ENCODE peak calls at places on chromosome 1, in seven cellular contexts. One of them, this sample, is unnamed.

GRCh38 chr1:209853677-209854076 is 25.9 kb downstream of the UTP25 start:
- DNase-seq in GM04503: no peak
- DNase-seq in endothelial cell: no peak
- DNase-seq in ecto neural progenitor cell: no peak
- DNase-seq in prostate gland: no peak
- DNase-seq in NCI-H1417: no peak
- DNase-seq in HuH-7: no peak
- DNase-seq in this sample: no peak

GRCh38 chr1:229889031-229889517 is 178.0 kb upstream of the GALNT2 start:
- DNase-seq in HuH-7: no peak
- DNase-seq in prostate gland: peak; percentile 27
- DNase-seq in GM04503: no peak
- DNase-seq in ecto neural progenitor cell: no peak
- DNase-seq in NCI-H1417: no peak
- DNase-seq in endothelial cell: no peak
- DNase-seq in this sample: no peak

GRCh38 chr1:242530761-242531160 is 6.3 kb upstream of the PLD5 start:
- DNase-seq in GM04503: no peak
- DNase-seq in HuH-7: no peak
- DNase-seq in endothelial cell: no peak
- DNase-seq in prostate gland: no peak
- DNase-seq in ecto neural progenitor cell: no peak
- DNase-seq in NCI-H1417: no peak
- DNase-seq in this sample: no peak

GRCh38 chr1:1081311-1082238 is 7.5 kb upstream of the RNF223 start:
- DNase-seq in GM04503: no peak
- DNase-seq in HuH-7: no peak
- DNase-seq in NCI-H1417: no peak
- DNase-seq in prostate gland: no peak
- DNase-seq in endothelial cell: no peak
- DNase-seq in ecto neural progenitor cell: peak; percentile 40
- DNase-seq in this sample: no peak

GRCh38 chr1:238089615-238090014 is 198.9 kb upstream of the ZP4 start:
- DNase-seq in GM04503: no peak
- DNase-seq in HuH-7: no peak
- DNase-seq in NCI-H1417: no peak
- DNase-seq in prostate gland: no peak
- DNase-seq in endothelial cell: no peak
- DNase-seq in ecto neural progenitor cell: no peak
- DNase-seq in this sample: no peak

GRCh38 chr1:234907585-234908457 is 220.8 kb downstream of the TOMM20 start:
- DNase-seq in HuH-7: peak; percentile 35
- DNase-seq in NCI-H1417: no peak
- DNase-seq in ecto neural progenitor cell: no peak
- DNase-seq in GM04503: peak; percentile 85
- DNase-seq in prostate gland: no peak
- DNase-seq in endothelial cell: no peak
- DNase-seq in this sample: no peak

GRCh38 chr1:65109515-65109914 is 38.5 kb upstream of the AK4 start:
- DNase-seq in endothelial cell: no peak
- DNase-seq in GM04503: no peak
- DNase-seq in prostate gland: no peak
- DNase-seq in ecto neural progenitor cell: no peak
- DNase-seq in NCI-H1417: no peak
- DNase-seq in HuH-7: no peak
- DNase-seq in this sample: no peak

GRCh38 chr1:209768354-209768774 is 12.5 kb downstream of the TRAF3IP3 start:
- DNase-seq in GM04503: no peak
- DNase-seq in prostate gland: no peak
- DNase-seq in ecto neural progenitor cell: no peak
- DNase-seq in HuH-7: no peak
- DNase-seq in NCI-H1417: no peak
- DNase-seq in endothelial cell: no peak
- DNase-seq in this sample: no peak

GRCh38 chr1:171881466-171881865 is 40.2 kb downstream of the DNM3 start:
- DNase-seq in endothelial cell: no peak
- DNase-seq in GM04503: no peak
- DNase-seq in prostate gland: no peak
- DNase-seq in NCI-H1417: no peak
- DNase-seq in HuH-7: no peak
- DNase-seq in ecto neural progenitor cell: no peak
- DNase-seq in this sample: no peak

GRCh38 chr1:205669341-205670142 is 10.8 kb downstream of the SLC45A3 start:
- DNase-seq in HuH-7: no peak
- DNase-seq in endothelial cell: no peak
- DNase-seq in ecto neural progenitor cell: peak; percentile 59
- DNase-seq in GM04503: no peak
- DNase-seq in NCI-H1417: no peak
- DNase-seq in prostate gland: no peak
- DNase-seq in this sample: no peak

GRCh38 chr1:1422465-1423244 is 1.6 kb upstream of the ANKRD65 start:
- DNase-seq in HuH-7: no peak
- DNase-seq in NCI-H1417: no peak
- DNase-seq in ecto neural progenitor cell: peak; percentile 51
- DNase-seq in endothelial cell: no peak
- DNase-seq in GM04503: no peak
- DNase-seq in prostate gland: no peak
- DNase-seq in this sample: peak; percentile 74

GRCh38 chr1:217919683-217920502 is 288.7 kb downstream of the SPATA17 start:
- DNase-seq in GM04503: peak; percentile 3
- DNase-seq in NCI-H1417: no peak
- DNase-seq in ecto neural progenitor cell: no peak
- DNase-seq in prostate gland: no peak
- DNase-seq in HuH-7: no peak
- DNase-seq in endothelial cell: no peak
- DNase-seq in this sample: no peak

GRCh38 chr1:94907161-94907560 is 19.7 kb downstream of the CNN3 start:
- DNase-seq in endothelial cell: no peak
- DNase-seq in prostate gland: no peak
- DNase-seq in GM04503: no peak
- DNase-seq in ecto neural progenitor cell: no peak
- DNase-seq in HuH-7: no peak
- DNase-seq in NCI-H1417: no peak
- DNase-seq in this sample: no peak

GRCh38 chr1:209577346-209577745 is 6.2 kb upstream of the CAMK1G start:
- DNase-seq in GM04503: no peak
- DNase-seq in prostate gland: no peak
- DNase-seq in HuH-7: no peak
- DNase-seq in endothelial cell: no peak
- DNase-seq in ecto neural progenitor cell: no peak
- DNase-seq in NCI-H1417: no peak
- DNase-seq in this sample: no peak

GRCh38 chr1:223556414-223557124 is 108.9 kb downstream of the CAPN8 start:
- DNase-seq in HuH-7: peak; percentile 81
- DNase-seq in endothelial cell: peak; percentile 83
- DNase-seq in GM04503: no peak
- DNase-seq in NCI-H1417: peak; percentile 36
- DNase-seq in prostate gland: no peak
- DNase-seq in ecto neural progenitor cell: peak; percentile 70
- DNase-seq in this sample: no peak

GRCh38 chr1:197130677-197131304 is 15.7 kb downstream of the ASPM start:
- DNase-seq in HuH-7: no peak
- DNase-seq in ecto neural progenitor cell: no peak
- DNase-seq in NCI-H1417: no peak
- DNase-seq in prostate gland: no peak
- DNase-seq in GM04503: no peak
- DNase-seq in endothelial cell: no peak
- DNase-seq in this sample: no peak

GRCh38 chr1:169151338-169151837 is 44.9 kb downstream of the ATP1B1 start:
- DNase-seq in GM04503: no peak
- DNase-seq in prostate gland: no peak
- DNase-seq in endothelial cell: no peak
- DNase-seq in ecto neural progenitor cell: no peak
- DNase-seq in HuH-7: peak; percentile 2
- DNase-seq in NCI-H1417: no peak
- DNase-seq in this sample: no peak

GRCh38 chr1:63010898-63011660 is 227.1 kb downstream of the ATG4C start:
- DNase-seq in endothelial cell: no peak
- DNase-seq in NCI-H1417: peak; percentile 87
- DNase-seq in GM04503: no peak
- DNase-seq in ecto neural progenitor cell: no peak
- DNase-seq in prostate gland: no peak
- DNase-seq in HuH-7: no peak
- DNase-seq in this sample: no peak

GRCh38 chr1:183024352-183025337 is 1.4 kb downstream of the LAMC1 start:
- DNase-seq in prostate gland: no peak
- DNase-seq in GM04503: no peak
- DNase-seq in NCI-H1417: no peak
- DNase-seq in HuH-7: no peak
- DNase-seq in ecto neural progenitor cell: no peak
- DNase-seq in endothelial cell: no peak
- DNase-seq in this sample: no peak

GRCh38 chr1:207745839-207746767 is 5.8 kb upstream of the CD46 start:
- DNase-seq in ecto neural progenitor cell: no peak
- DNase-seq in NCI-H1417: no peak
- DNase-seq in HuH-7: no peak
- DNase-seq in GM04503: no peak
- DNase-seq in prostate gland: no peak
- DNase-seq in endothelial cell: no peak
- DNase-seq in this sample: no peak

GRCh38 chr1:198258491-198258890 is 101.7 kb downstream of the NEK7 start:
- DNase-seq in NCI-H1417: no peak
- DNase-seq in ecto neural progenitor cell: no peak
- DNase-seq in GM04503: peak; percentile 57
- DNase-seq in prostate gland: no peak
- DNase-seq in HuH-7: no peak
- DNase-seq in endothelial cell: no peak
- DNase-seq in this sample: no peak

GRCh38 chr1:93442276-93442675 is 5.6 kb upstream of the FNBP1L start:
- DNase-seq in endothelial cell: no peak
- DNase-seq in HuH-7: no peak
- DNase-seq in ecto neural progenitor cell: no peak
- DNase-seq in GM04503: peak; percentile 37
- DNase-seq in NCI-H1417: no peak
- DNase-seq in prostate gland: no peak
- DNase-seq in this sample: no peak

This sample was measured in RWPE2.